ENCODE peak calls at places on chromosomes 11 and 22, in eight cellular contexts. T is hepatocyte; S is AG04450; J is OCI-LY7; N is CD4-positive, alpha-beta memory T cell; H is A549; D is pancreas; V is colonic mucosa. R is an unnamed sample. For H3K9me3, the result is how much of the 10 kb centered on the place peaks cover.

GRCh38 chr22:27207907-27208306 is 550.5 kb downstream of the MIAT start:
- DNase-seq in N (no peak), V (no peak), S (no peak), T (no peak), H (peak), D (no peak), J (no peak), R (no peak)

GRCh38 chr11:76148941-76149613 is 57.2 kb downstream of the WNT11 start:
- DNase-seq in V (peak), H (no peak), J (no peak), S (no peak), T (peak), D (no peak), N (no peak), R (no peak)

GRCh38 chr22:40028098-40028425 is 33.3 kb downstream of the FAM83F start:
- DNase-seq in T (no peak), V (no peak), N (no peak), S (no peak), D (no peak), H (no peak), J (no peak), R (no peak)

GRCh38 chr11:62676698-62677097 is 2.2 kb downstream of the UBXN1 start:
- DNase-seq in D (no peak), N (no peak), S (no peak), H (no peak), V (no peak), J (no peak), T (no peak), R (no peak)

GRCh38 chr22:26563022-26563421 is 26.9 kb downstream of the TPST2 start:
- DNase-seq in S (no peak), D (peak), V (no peak), J (peak), H (no peak), T (no peak), N (no peak), R (no peak)

GRCh38 chr22:39205344-39206021 is 39.3 kb downstream of the PDGFB start:
- DNase-seq in V (no peak), S (no peak), H (peak), N (peak), J (no peak), T (peak), D (no peak), R (peak)

GRCh38 chr22:47965066-47965465 is 1202.6 kb downstream of the TBC1D22A start:
- DNase-seq in J (no peak), V (no peak), T (no peak), D (no peak), S (no peak), H (no peak), N (no peak), R (no peak)

GRCh38 chr11:74018331-74019005 is 9.6 kb upstream of the UCP3 start:
- DNase-seq in J (no peak), D (peak), N (no peak), V (peak), H (no peak), S (peak), T (peak), R (no peak)

GRCh38 chr22:45731798-45732495 is 60.3 kb downstream of the ATXN10 start:
- DNase-seq in N (no peak), S (no peak), D (no peak), T (peak), J (peak), V (no peak), H (peak), R (no peak)

GRCh38 chr11:64741393-64742086 is 2.4 kb downstream of the RASGRP2 start:
- DNase-seq in T (no peak), H (no peak), D (no peak), N (no peak), S (no peak), J (no peak), V (no peak), R (no peak)

GRCh38 chr11:8712506-8712905 is 29.9 kb downstream of the RPL27A start:
- DNase-seq in H (no peak), N (no peak), J (no peak), V (no peak), D (no peak), T (no peak), S (no peak), R (no peak)

DNA sequence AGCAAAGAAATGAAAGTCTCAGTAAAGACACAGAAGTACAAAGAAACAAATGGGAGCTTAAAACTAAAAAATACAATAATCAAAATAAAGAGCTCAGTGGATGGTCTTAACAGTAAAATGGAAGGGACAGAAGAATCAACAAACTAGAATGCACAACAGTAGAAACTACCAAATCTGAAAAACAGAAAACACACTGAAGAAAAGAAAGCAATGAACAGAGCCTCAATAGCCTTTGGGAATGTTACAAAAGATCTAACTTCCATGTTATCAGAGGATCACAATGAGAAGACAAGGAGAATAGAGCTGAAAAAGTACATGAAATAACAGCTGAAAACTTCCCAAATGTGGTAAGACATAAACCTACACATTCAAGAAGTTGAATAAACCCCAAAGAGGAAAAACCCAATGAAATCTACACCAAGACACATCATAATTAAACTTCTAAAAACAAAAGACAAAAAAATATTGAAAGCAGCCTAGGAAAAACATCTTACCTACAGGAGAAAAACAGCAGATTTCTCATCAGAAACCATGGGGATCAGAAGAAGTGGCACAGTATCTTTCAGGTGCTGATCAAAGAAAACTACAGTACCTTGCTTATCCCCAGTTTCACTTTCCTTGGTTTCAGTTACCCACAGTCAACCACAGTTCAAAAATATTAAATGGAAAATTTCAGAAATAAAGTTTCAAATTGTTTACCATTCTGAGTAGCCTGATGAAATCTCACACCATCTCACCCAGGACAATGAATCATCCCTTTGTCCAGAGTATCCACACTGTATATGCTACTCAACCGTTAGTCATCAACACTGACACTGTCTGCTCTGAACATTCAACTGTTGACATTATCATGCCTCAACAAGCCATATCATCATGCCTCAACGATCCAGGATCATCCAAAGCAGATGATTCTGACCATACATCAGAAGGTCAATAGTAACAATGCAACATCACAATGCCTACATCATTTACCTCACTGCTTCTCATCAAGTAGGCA is 22.2 kb downstream of the RRAS2 start:
- DNase-seq in T (no peak), J (no peak), N (no peak), S (peak), V (no peak), H (peak), D (no peak), R (no peak)
- H3K27ac ChIP-seq in T (peak), J (no peak), N (no peak), S (no peak), V (no peak), H (peak), D (no peak), R (no peak)

GRCh38 chr11:47388697-47389576 is 10.6 kb upstream of the SPI1 start:
- DNase-seq in S (no peak), T (no peak), D (no peak), J (no peak), V (no peak), H (no peak), N (no peak), R (no peak)

GRCh38 chr11:47387944-47388696 is 9.8 kb upstream of the SPI1 start:
- DNase-seq in S (no peak), H (no peak), N (no peak), T (no peak), V (no peak), J (no peak), D (no peak), R (no peak)

GRCh38 chr11:47390084-47390760 is 11.9 kb upstream of the SPI1 start:
- DNase-seq in J (no peak), T (no peak), V (no peak), D (no peak), H (no peak), N (no peak), S (no peak), R (no peak)

GRCh38 chr11:47391077-47391583 is 12.8 kb upstream of the SPI1 start:
- DNase-seq in D (no peak), V (no peak), N (no peak), H (no peak), J (no peak), S (no peak), T (no peak), R (no peak)

DNA sequence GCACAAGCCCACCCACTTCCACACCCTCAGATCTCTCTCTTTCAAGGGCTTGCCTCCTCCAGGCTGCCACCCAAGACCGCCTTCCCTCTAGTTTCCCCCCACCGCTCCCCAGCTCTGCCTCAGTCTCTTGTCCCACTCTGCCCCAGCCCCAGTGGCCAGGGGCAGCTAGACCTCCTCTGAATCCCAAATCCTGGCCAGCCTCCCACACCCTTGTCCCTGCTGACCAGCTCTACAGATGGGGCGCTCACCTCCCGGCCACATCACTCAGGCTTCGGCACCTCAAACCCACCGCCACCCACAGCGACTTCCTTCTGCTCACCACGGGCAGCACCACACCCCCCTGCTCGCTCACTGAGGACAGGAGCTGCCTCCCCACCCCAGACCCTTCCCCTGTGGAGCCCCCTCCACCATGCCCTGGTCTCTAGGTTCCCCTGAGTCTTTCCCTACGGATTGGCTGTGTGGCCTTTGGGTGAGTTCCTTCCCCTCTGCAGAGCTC is 11.3 kb upstream of the SPI1 start:
- DNase-seq in V (no peak), D (no peak), J (no peak), S (no peak), N (no peak), T (no peak), H (no peak), R (no peak)
- H3K4me3 ChIP-seq in V (no peak), D (no peak), J (no peak), S (no peak), N (no peak), T (no peak), H (no peak), R (no peak)

GRCh38 chr22:49204599-49205214 is 623.0 kb downstream of the BRD1 start:
- DNase-seq in S (no peak), H (no peak), T (no peak), J (no peak), V (no peak), D (no peak), N (no peak), R (no peak)
- H3K9me3 ChIP-seq in S (half or more), H (under half), T (under half), J (under half), V (under half), D (under half), N (under half), R (under half)

GRCh38 chr11:36500315-36500721 is 9.8 kb downstream of the TRAF6 start:
- DNase-seq in V (peak), D (no peak), H (peak), J (no peak), N (no peak), T (peak), S (peak), R (no peak)
- H3K27ac ChIP-seq in V (peak), D (no peak), H (no peak), J (no peak), N (no peak), T (peak), S (peak), R (no peak)

GRCh38 chr22:50226224-50227165 is 18.3 kb downstream of the TUBGCP6 start:
- DNase-seq in T (no peak), S (no peak), V (no peak), H (no peak), J (no peak), N (no peak), D (no peak), R (no peak)
- H3K4me3 ChIP-seq in T (no peak), S (no peak), V (no peak), H (no peak), J (no peak), N (no peak), D (no peak), R (no peak)

GRCh38 chr11:7321708-7322448 is 70.2 kb downstream of the SYT9 start:
- DNase-seq in H (no peak), S (no peak), D (no peak), T (no peak), V (no peak), J (no peak), N (no peak), R (no peak)
- H3K9me3 ChIP-seq in H (under half), S (under half), D (under half), T (under half), V (under half), J (under half), N (under half), R (under half)

GRCh38 chr22:30695351-30695762 is 683 bp downstream of the OSBP2 start:
- DNase-seq in J (no peak), T (no peak), H (no peak), V (no peak), N (no peak), S (no peak), D (peak), R (no peak)

GRCh38 chr22:30697975-30698374 is 3.3 kb downstream of the OSBP2 start:
- DNase-seq in T (no peak), V (no peak), J (no peak), D (no peak), N (no peak), H (no peak), S (no peak), R (no peak)

GRCh38 chr22:30694171-30694637 is 470 bp upstream of the OSBP2 start:
- DNase-seq in D (peak), S (peak), N (peak), V (peak), J (no peak), H (peak), T (peak), R (peak)

GRCh38 chr22:30695871-30696655 is 1.4 kb downstream of the OSBP2 start:
- DNase-seq in H (no peak), D (no peak), T (no peak), V (no peak), S (no peak), N (no peak), J (no peak), R (no peak)

GRCh38 chr22:30694638-30695350 is at the start of gene OSBP2:
- DNase-seq in H (no peak), V (peak), T (peak), D (peak), S (no peak), J (no peak), N (peak), R (peak)
- H3K27ac ChIP-seq in H (peak), V (peak), T (peak), D (peak), S (no peak), J (no peak), N (no peak), R (peak)